ENCODE peak calls at places on chromosomes 2 and 18, in ten cellular contexts. N, K, L, Z, S, E, M, J, T and H are unnamed samples.
A peak's percentile ranks its signal among the peaks of the same experiment; 100 is the strongest.

GRCh38 chr2:63053235-63053888 is 2.7 kb downstream of the OTX1 start:
- DNase-seq in N (no peak), K (no peak), S (peak; percentile 21), E (no peak), Z (no peak), J (no peak), T (peak; percentile 43), L (peak; percentile 26), M (no peak), H (peak; percentile 32)

GRCh38 chr2:75896779-75897366 is 186.2 kb upstream of the GCFC2 start:
- DNase-seq in L (peak; percentile 45), J (peak; percentile 47), N (peak; percentile 23), K (peak; percentile 59), T (peak; percentile 81), M (no peak), E (no peak), Z (peak; percentile 55), S (peak; percentile 40), H (peak; percentile 54)

GRCh38 chr2:150476213-150476740 is 11.2 kb downstream of the RND3 start:
- DNase-seq in T (no peak), L (no peak), J (no peak), K (no peak), M (no peak), N (no peak), E (no peak), Z (no peak), S (no peak), H (no peak)

GRCh38 chr18:57942493-57942892 is 101.5 kb upstream of the NEDD4L start:
- DNase-seq in E (no peak), T (peak; percentile 47), M (no peak), L (no peak), K (no peak), Z (no peak), J (no peak), N (no peak), S (no peak), H (no peak)

GRCh38 chr2:217851191-217852020 is 151.4 kb downstream of the TNS1 start:
- DNase-seq in J (no peak), E (no peak), M (peak; percentile 70), N (no peak), L (no peak), T (no peak), K (no peak), S (no peak), Z (no peak), H (no peak)

GRCh38 chr2:146363731-146364130 is 1481.1 kb upstream of the ACVR2A start:
- DNase-seq in L (no peak), K (no peak), Z (no peak), J (no peak), N (no peak), M (peak; percentile 5), S (no peak), T (no peak), E (no peak), H (no peak)

GRCh38 chr2:224141304-224141703 is 102.2 kb upstream of the SERPINE2 start:
- DNase-seq in T (no peak), N (no peak), M (no peak), E (no peak), Z (no peak), K (no peak), J (no peak), S (no peak), L (no peak), H (no peak)

GRCh38 chr2:98494699-98495098 is 50.0 kb downstream of the INPP4A start:
- DNase-seq in J (no peak), T (no peak), N (no peak), Z (no peak), E (no peak), L (no peak), K (no peak), M (no peak), S (no peak), H (no peak)

GRCh38 chr2:1609706-1610485 is 134.4 kb downstream of the PXDN start:
- DNase-seq in T (no peak), K (no peak), J (no peak), E (no peak), N (no peak), Z (no peak), S (no peak), M (no peak), L (no peak), H (no peak)

GRCh38 chr2:168375195-168375798 is 80.8 kb upstream of the CERS6 start:
- DNase-seq in E (no peak), J (peak; percentile 4), M (no peak), K (no peak), N (no peak), T (no peak), S (no peak), L (no peak), Z (no peak), H (no peak)
- TF ChIP-seq CTCF in E (no peak), J (peak; percentile 38), M (peak; percentile 33), K (peak; percentile 40), N (peak; percentile 39), T (peak; percentile 32), S (peak; percentile 21), L (peak; percentile 25), Z (no peak), H (no peak)

DNA sequence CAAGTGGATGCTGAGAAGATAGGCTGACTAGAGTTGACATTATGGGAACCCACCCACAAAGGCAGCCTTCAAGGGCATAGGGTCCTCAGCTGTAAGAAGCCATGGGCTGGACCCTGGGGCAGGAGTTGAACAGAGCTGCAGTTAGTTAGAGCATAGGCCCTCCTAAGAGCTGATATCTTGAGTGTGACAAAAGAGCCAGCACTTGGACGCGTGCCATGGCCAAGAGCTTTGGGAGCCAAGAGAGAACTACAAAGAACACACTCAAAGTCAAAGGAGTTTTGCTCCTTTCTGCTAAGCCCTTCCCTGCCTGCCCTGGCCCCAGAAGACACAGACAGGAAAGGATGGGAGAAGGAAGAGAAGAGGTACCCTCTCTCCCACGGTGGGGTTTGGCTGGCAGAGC is 29.9 kb upstream of the AGAP1 start:
- DNase-seq in Z (peak; percentile 41), M (no peak), E (no peak), S (no peak), L (no peak), J (no peak), N (no peak), K (no peak), T (no peak), H (no peak)
- TF ChIP-seq CTCF in Z (no peak), M (no peak), E (no peak), S (no peak), L (no peak), J (no peak), N (no peak), K (no peak), T (no peak), H (no peak)

GRCh38 chr2:156589381-156590079 is 153.4 kb downstream of the GPD2 start:
- DNase-seq in S (peak; percentile 15), N (no peak), E (no peak), K (peak; percentile 12), J (peak; percentile 67), Z (no peak), T (peak; percentile 57), L (no peak), M (peak; percentile 21), H (peak; percentile 42)
- TF ChIP-seq CTCF in S (peak; percentile 45), N (peak; percentile 62), E (peak; percentile 42), K (peak; percentile 46), J (peak; percentile 83), Z (peak; percentile 70), T (peak; percentile 65), L (peak; percentile 30), M (peak; percentile 42), H (peak; percentile 18)

DNA sequence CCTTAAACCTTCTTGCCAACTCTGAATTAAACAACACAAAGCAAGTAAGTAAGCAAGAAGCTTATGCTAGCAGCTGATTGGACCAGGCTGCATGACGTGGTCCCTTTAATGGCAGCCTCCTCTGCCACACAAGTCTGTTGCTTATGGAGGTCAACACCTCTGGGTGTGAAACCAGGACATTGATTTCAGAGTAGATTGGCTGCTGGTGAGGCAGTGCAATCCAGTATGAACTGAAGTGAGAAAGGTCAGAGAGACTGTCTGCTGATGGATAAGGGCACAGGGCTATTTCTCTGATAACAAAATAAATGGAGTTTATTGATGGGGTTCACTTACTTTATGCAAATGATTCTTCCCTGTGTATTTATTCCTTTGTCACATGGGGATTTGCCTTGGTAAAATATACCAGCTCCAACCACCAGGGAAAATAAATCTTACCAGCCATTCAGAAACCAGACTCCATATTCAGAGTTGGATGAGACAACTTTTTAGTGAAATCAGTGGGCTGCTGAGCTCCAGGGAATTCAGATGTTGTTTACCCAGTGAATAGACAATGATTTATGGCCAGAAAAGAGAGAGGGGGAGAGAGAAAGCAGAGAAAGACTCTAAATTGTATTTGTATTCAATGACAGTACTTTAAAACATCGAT is 112.3 kb upstream of the NCKAP5 start:
- DNase-seq in S (no peak), Z (no peak), J (no peak), M (no peak), L (no peak), T (no peak), N (no peak), E (no peak), K (no peak), H (no peak)
- TF ChIP-seq CTCF in S (no peak), Z (no peak), J (no peak), M (no peak), L (peak; percentile 53), T (peak; percentile 12), N (peak; percentile 36), E (no peak), K (no peak), H (no peak)

GRCh38 chr18:79542213-79542612 is 137.4 kb upstream of the CTDP1 start:
- DNase-seq in M (no peak), Z (no peak), T (no peak), S (no peak), K (no peak), E (no peak), J (no peak), L (no peak), N (no peak), H (no peak)

GRCh38 chr18:79544386-79544963 is 135.1 kb upstream of the CTDP1 start:
- DNase-seq in J (no peak), T (no peak), M (no peak), Z (peak; percentile 21), E (no peak), S (no peak), N (no peak), K (no peak), L (no peak), H (no peak)

GRCh38 chr18:79545255-79545654 is 134.3 kb upstream of the CTDP1 start:
- DNase-seq in T (no peak), K (no peak), E (no peak), J (no peak), N (no peak), Z (peak; percentile 18), L (no peak), S (no peak), M (no peak), H (no peak)

GRCh38 chr18:79543861-79544385 is 135.7 kb upstream of the CTDP1 start:
- DNase-seq in T (no peak), L (no peak), Z (peak; percentile 19), M (no peak), K (no peak), E (no peak), N (no peak), S (no peak), J (no peak), H (no peak)

GRCh38 chr18:79542876-79543750 is 136.5 kb upstream of the CTDP1 start:
- DNase-seq in N (no peak), Z (peak; percentile 79), E (no peak), J (no peak), L (no peak), M (no peak), T (no peak), S (no peak), K (no peak), H (no peak)
- TF ChIP-seq CTCF in N (no peak), Z (no peak), E (no peak), J (no peak), L (no peak), M (no peak), T (no peak), S (no peak), K (no peak), H (no peak)

GRCh38 chr2:125516496-125517109 is 1139.4 kb upstream of the GYPC start:
- DNase-seq in T (peak; percentile 39), M (no peak), L (peak; percentile 22), N (no peak), K (peak; percentile 27), Z (no peak), E (peak; percentile 51), S (peak; percentile 32), J (peak; percentile 9), H (peak; percentile 38)
- TF ChIP-seq CTCF in T (peak; percentile 63), M (peak; percentile 39), L (peak; percentile 78), N (peak; percentile 48), K (peak; percentile 71), Z (peak; percentile 19), E (peak; percentile 71), S (peak; percentile 69), J (no peak), H (peak; percentile 81)